ENCODE peak calls at places on chromosomes 13 and 19, in seven cellular contexts. One of them, this sample, is unnamed.

GRCh38 chr13:27472941-27473340 is 22.6 kb upstream of the MTIF3 start:
- DNase-seq in A549: no peak
- DNase-seq in adrenal gland: no peak
- DNase-seq in HCT116: no peak
- DNase-seq in uterus: no peak
- DNase-seq in IMR-90: no peak
- DNase-seq in ovary: no peak
- DNase-seq in this sample: no peak

GRCh38 chr13:112055417-112056206 is 11.3 kb upstream of the SOX1 start:
- DNase-seq in HCT116: no peak
- DNase-seq in uterus: no peak
- DNase-seq in A549: no peak
- DNase-seq in ovary: no peak
- DNase-seq in adrenal gland: no peak
- DNase-seq in IMR-90: no peak
- DNase-seq in this sample: no peak

GRCh38 chr13:73254827-73255226 is 196.0 kb downstream of the KLF5 start:
- DNase-seq in HCT116: no peak
- DNase-seq in adrenal gland: no peak
- DNase-seq in A549: no peak
- DNase-seq in uterus: no peak
- DNase-seq in IMR-90: no peak
- DNase-seq in ovary: no peak
- DNase-seq in this sample: no peak

GRCh38 chr19:45119582-45119981 is 26.6 kb downstream of the PPP1R37 start:
- DNase-seq in adrenal gland: no peak
- DNase-seq in A549: no peak
- DNase-seq in IMR-90: no peak
- DNase-seq in uterus: no peak
- DNase-seq in HCT116: no peak
- DNase-seq in ovary: no peak
- DNase-seq in this sample: no peak

GRCh38 chr19:41238244-41238643 is 19.2 kb downstream of the AXL start:
- DNase-seq in adrenal gland: no peak
- DNase-seq in uterus: no peak
- DNase-seq in IMR-90: no peak
- DNase-seq in ovary: no peak
- DNase-seq in HCT116: no peak
- DNase-seq in A549: no peak
- DNase-seq in this sample: no peak

GRCh38 chr19:54415208-54415900 is at the start of gene TTYH1:
- DNase-seq in A549: no peak
- DNase-seq in adrenal gland: no peak
- DNase-seq in ovary: no peak
- DNase-seq in IMR-90: no peak
- DNase-seq in HCT116: no peak
- DNase-seq in uterus: no peak
- DNase-seq in this sample: peak

GRCh38 chr19:6213266-6213595 is 66.5 kb downstream of the MLLT1 start:
- DNase-seq in IMR-90: no peak
- DNase-seq in ovary: no peak
- DNase-seq in adrenal gland: no peak
- DNase-seq in A549: no peak
- DNase-seq in uterus: peak
- DNase-seq in HCT116: no peak
- DNase-seq in this sample: no peak

GRCh38 chr13:85132986-85133385 is 666.2 kb downstream of the SLITRK6 start:
- DNase-seq in uterus: no peak
- DNase-seq in A549: no peak
- DNase-seq in ovary: no peak
- DNase-seq in IMR-90: no peak
- DNase-seq in adrenal gland: no peak
- DNase-seq in HCT116: no peak
- DNase-seq in this sample: no peak

GRCh38 chr19:38277549-38277948 is 13.2 kb downstream of the SPINT2 start:
- DNase-seq in IMR-90: peak
- DNase-seq in HCT116: no peak
- DNase-seq in A549: no peak
- DNase-seq in adrenal gland: no peak
- DNase-seq in ovary: no peak
- DNase-seq in uterus: no peak
- DNase-seq in this sample: no peak

GRCh38 chr19:41226053-41226873 is 7.2 kb downstream of the AXL start:
- DNase-seq in uterus: peak
- DNase-seq in HCT116: peak
- DNase-seq in adrenal gland: peak
- DNase-seq in ovary: peak
- DNase-seq in IMR-90: peak
- DNase-seq in A549: peak
- DNase-seq in this sample: peak

GRCh38 chr19:37304190-37304883 is 66.6 kb upstream of the ZNF527 start:
- DNase-seq in adrenal gland: peak
- DNase-seq in A549: no peak
- DNase-seq in IMR-90: no peak
- DNase-seq in ovary: peak
- DNase-seq in uterus: peak
- DNase-seq in HCT116: no peak
- DNase-seq in this sample: peak

GRCh38 chr13:80171096-80171495 is 169.8 kb downstream of the SPRY2 start:
- DNase-seq in uterus: no peak
- DNase-seq in adrenal gland: no peak
- DNase-seq in HCT116: no peak
- DNase-seq in A549: no peak
- DNase-seq in IMR-90: no peak
- DNase-seq in ovary: no peak
- DNase-seq in this sample: no peak

DNA sequence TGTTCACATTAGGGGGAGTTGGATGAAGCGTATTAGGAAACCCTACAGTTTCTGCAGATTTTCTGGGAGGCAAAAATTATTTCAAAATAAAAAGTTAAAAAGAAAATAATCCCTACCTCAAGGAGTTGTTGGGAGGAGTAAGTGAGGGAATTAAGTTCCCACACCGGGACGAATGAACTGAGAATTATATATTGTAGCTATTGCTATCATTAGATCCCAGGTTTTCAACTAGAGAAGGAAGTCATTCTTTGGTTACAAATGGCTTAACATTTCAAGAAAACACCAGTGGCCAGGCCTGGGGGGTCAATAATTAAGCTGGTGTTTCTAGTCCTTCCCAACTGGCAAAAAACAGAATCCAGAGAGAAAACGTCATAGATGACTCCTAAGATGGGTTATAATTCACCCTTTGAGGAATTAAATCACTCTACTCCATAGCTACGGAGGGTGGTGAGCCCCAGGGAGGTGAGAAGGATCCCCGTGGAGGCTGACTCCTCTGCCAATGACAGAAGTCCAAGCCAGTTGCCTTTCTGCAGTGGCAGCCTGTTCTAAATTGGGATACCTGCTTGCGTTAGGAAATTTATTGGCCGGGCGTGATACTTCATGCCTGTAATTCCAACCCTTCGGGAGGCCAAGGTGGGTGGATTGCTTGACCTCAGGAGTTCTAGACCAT is 1.2 kb upstream of the MYDGF start:
- DNase-seq in HCT116: no peak
- DNase-seq in A549: no peak
- DNase-seq in uterus: no peak
- DNase-seq in adrenal gland: no peak
- DNase-seq in IMR-90: no peak
- DNase-seq in ovary: no peak
- DNase-seq in this sample: no peak
- H3K27ac ChIP-seq in HCT116: peak
- H3K27ac ChIP-seq in A549: peak
- H3K27ac ChIP-seq in uterus: peak
- H3K27ac ChIP-seq in adrenal gland: no peak
- H3K27ac ChIP-seq in IMR-90: no peak
- H3K27ac ChIP-seq in ovary: no peak
- H3K27ac ChIP-seq in this sample: no peak

GRCh38 chr19:14097532-14098151 is 7.1 kb upstream of the SAMD1 start:
- DNase-seq in A549: no peak
- DNase-seq in IMR-90: no peak
- DNase-seq in HCT116: no peak
- DNase-seq in adrenal gland: no peak
- DNase-seq in ovary: no peak
- DNase-seq in uterus: no peak
- DNase-seq in this sample: no peak
- TF ChIP-seq POLR2A in A549: no peak
- TF ChIP-seq POLR2A in IMR-90: no peak
- TF ChIP-seq POLR2A in HCT116: no peak
- TF ChIP-seq POLR2A in adrenal gland: no peak
- TF ChIP-seq POLR2A in ovary: no peak
- TF ChIP-seq POLR2A in uterus: no peak
- TF ChIP-seq POLR2A in this sample: no peak

DNA sequence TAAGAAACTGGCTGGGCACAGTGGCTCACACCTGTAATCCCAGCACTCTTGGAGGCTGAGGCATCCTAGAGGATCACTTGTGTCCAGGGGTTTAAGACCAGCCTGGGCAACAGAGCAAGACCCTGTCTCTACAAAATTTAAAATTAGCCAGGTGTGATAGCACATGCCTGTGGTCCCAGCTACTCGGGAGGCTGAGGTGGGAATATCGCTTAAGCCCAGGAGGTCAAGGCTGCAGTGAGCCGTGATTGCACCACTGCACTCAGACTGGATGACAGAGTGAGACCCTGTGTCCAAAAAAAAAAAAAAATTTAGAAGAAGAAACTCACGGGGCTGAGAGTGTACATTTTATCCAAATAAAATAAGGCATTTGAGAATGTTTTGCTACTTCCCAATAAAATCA is 58.9 kb downstream of the ZAR1L start:
- DNase-seq in adrenal gland: no peak
- DNase-seq in ovary: no peak
- DNase-seq in uterus: no peak
- DNase-seq in HCT116: no peak
- DNase-seq in A549: no peak
- DNase-seq in IMR-90: no peak
- DNase-seq in this sample: no peak
- H3K27ac ChIP-seq in adrenal gland: no peak
- H3K27ac ChIP-seq in ovary: no peak
- H3K27ac ChIP-seq in uterus: peak
- H3K27ac ChIP-seq in HCT116: no peak
- H3K27ac ChIP-seq in A549: no peak
- H3K27ac ChIP-seq in IMR-90: no peak
- H3K27ac ChIP-seq in this sample: no peak

GRCh38 chr19:12736854-12737665 is at the start of gene GET3:
- DNase-seq in IMR-90: peak
- DNase-seq in adrenal gland: peak
- DNase-seq in uterus: peak
- DNase-seq in ovary: peak
- DNase-seq in A549: peak
- DNase-seq in HCT116: peak
- DNase-seq in this sample: peak

GRCh38 chr19:12730054-12730453 is 4.4 kb downstream of the TRIR start:
- DNase-seq in ovary: no peak
- DNase-seq in IMR-90: no peak
- DNase-seq in HCT116: no peak
- DNase-seq in adrenal gland: no peak
- DNase-seq in uterus: no peak
- DNase-seq in A549: no peak
- DNase-seq in this sample: no peak

GRCh38 chr19:12733907-12734214 is 623 bp downstream of the TRIR start:
- DNase-seq in ovary: no peak
- DNase-seq in uterus: no peak
- DNase-seq in IMR-90: no peak
- DNase-seq in A549: no peak
- DNase-seq in HCT116: no peak
- DNase-seq in adrenal gland: no peak
- DNase-seq in this sample: no peak

GRCh38 chr19:12731337-12731736 is 3.1 kb downstream of the TRIR start:
- DNase-seq in A549: no peak
- DNase-seq in ovary: no peak
- DNase-seq in adrenal gland: no peak
- DNase-seq in uterus: no peak
- DNase-seq in HCT116: no peak
- DNase-seq in IMR-90: no peak
- DNase-seq in this sample: no peak

GRCh38 chr19:12733369-12733896 is 1.1 kb downstream of the TRIR start:
- DNase-seq in adrenal gland: no peak
- DNase-seq in ovary: no peak
- DNase-seq in IMR-90: peak
- DNase-seq in uterus: no peak
- DNase-seq in HCT116: no peak
- DNase-seq in A549: peak
- DNase-seq in this sample: peak
- TF ChIP-seq POLR2A in adrenal gland: no peak
- TF ChIP-seq POLR2A in ovary: no peak
- TF ChIP-seq POLR2A in IMR-90: no peak
- TF ChIP-seq POLR2A in uterus: no peak
- TF ChIP-seq POLR2A in HCT116: no peak
- TF ChIP-seq POLR2A in A549: no peak
- TF ChIP-seq POLR2A in this sample: no peak

GRCh38 chr19:792361-792885 is 4.8 kb upstream of the PTBP1 start:
- DNase-seq in adrenal gland: peak
- DNase-seq in HCT116: no peak
- DNase-seq in A549: no peak
- DNase-seq in IMR-90: no peak
- DNase-seq in uterus: no peak
- DNase-seq in ovary: no peak
- DNase-seq in this sample: no peak
- H3K27ac ChIP-seq in adrenal gland: no peak
- H3K27ac ChIP-seq in HCT116: no peak
- H3K27ac ChIP-seq in A549: peak
- H3K27ac ChIP-seq in IMR-90: no peak
- H3K27ac ChIP-seq in uterus: no peak
- H3K27ac ChIP-seq in ovary: no peak
- H3K27ac ChIP-seq in this sample: no peak

DNA sequence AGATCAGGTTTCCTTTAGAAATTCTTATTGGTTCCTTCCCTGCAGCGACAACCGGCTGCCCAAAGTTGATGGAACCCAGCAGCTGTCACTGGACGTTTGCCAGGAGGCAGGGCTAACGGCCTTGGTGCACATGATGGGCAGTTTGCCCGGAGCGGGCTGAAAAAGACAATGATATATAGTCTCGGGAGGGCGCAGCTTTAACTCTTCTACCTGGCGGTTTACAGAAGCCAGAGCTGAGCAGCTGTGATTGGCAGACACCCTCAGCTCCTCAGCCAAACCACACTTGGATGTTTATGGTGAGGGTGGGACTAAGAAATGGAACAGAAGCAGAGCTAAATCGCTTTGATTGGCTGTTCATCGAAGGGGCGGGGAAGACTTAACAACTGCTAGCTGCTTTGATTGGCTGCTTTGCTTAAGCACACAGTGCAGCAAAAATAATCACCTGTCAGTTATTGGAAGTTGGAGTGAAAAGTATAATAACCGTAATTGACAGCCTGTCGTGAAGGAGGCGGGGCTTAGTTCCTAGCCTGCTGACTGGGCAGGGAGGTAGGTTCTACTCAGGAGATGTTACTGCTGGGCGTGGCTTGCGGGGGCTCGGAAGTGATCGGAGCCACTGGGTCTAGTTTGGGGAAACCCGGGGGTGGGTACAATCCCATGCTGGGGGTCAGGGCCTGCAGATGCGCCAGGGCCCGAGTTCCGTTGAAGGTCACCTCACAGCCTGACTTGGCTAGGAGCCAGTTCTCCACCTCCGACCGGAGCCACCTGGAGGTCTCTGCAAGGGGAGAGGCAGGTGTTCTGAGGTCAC is 7.5 kb downstream of the EMP3 start:
- DNase-seq in ovary: peak
- DNase-seq in IMR-90: peak
- DNase-seq in HCT116: peak
- DNase-seq in uterus: peak
- DNase-seq in adrenal gland: peak
- DNase-seq in A549: peak
- DNase-seq in this sample: peak
- TF ChIP-seq POLR2A in ovary: no peak
- TF ChIP-seq POLR2A in IMR-90: peak
- TF ChIP-seq POLR2A in HCT116: no peak
- TF ChIP-seq POLR2A in uterus: peak
- TF ChIP-seq POLR2A in adrenal gland: peak
- TF ChIP-seq POLR2A in A549: no peak
- TF ChIP-seq POLR2A in this sample: no peak

GRCh38 chr19:35279985-35280821 is 2.1 kb upstream of the HAMP start:
- DNase-seq in uterus: no peak
- DNase-seq in HCT116: no peak
- DNase-seq in A549: no peak
- DNase-seq in IMR-90: no peak
- DNase-seq in adrenal gland: no peak
- DNase-seq in ovary: peak
- DNase-seq in this sample: no peak
- H3K27ac ChIP-seq in uterus: no peak
- H3K27ac ChIP-seq in HCT116: no peak
- H3K27ac ChIP-seq in A549: no peak
- H3K27ac ChIP-seq in IMR-90: no peak
- H3K27ac ChIP-seq in adrenal gland: no peak
- H3K27ac ChIP-seq in ovary: peak
- H3K27ac ChIP-seq in this sample: no peak

This sample was measured in testis.